ENCODE peak calls at places on chromosomes 13 and 19, in six cellular contexts. B is fibroblast of the conjunctiva; D is NCI-H1105; A is CD4-positive, CD25-positive, alpha-beta regulatory T cell; J is stimulated activated CD4-positive, alpha-beta T cell treated with anti-CD3 and anti-CD28 coated beads, Interleukin-1b, Interleukin-23, amount 100 ng/mL, for 4 hours; P is NCI-H774. G is an unnamed sample.

GRCh38 chr13:26968431-26969335 is 202.9 kb downstream of the USP12 start:
- DNase-seq in B (no peak), D (no peak), A (no peak), J (no peak), P (no peak), G (no peak)

GRCh38 chr13:31012285-31013024 is 80.0 kb downstream of the TEX26 start:
- DNase-seq in B (peak; percentile 14), D (no peak), A (no peak), J (no peak), P (no peak), G (no peak)

GRCh38 chr19:35755160-35755549 is 1.7 kb downstream of the HSPB6 start:
- DNase-seq in B (no peak), D (no peak), A (no peak), J (no peak), P (no peak), G (no peak)

GRCh38 chr13:20465218-20465879 is 60.3 kb downstream of the CRYL1 start:
- DNase-seq in B (no peak), D (no peak), A (no peak), J (no peak), P (no peak), G (no peak)

GRCh38 chr13:45194081-45194939 is 6.5 kb downstream of the KCTD4 start:
- DNase-seq in B (peak; percentile 63), D (no peak), A (no peak), J (no peak), P (no peak), G (no peak)

GRCh38 chr13:29522044-29522685 is 73.3 kb downstream of the SLC7A1 start:
- DNase-seq in B (peak; percentile 94), D (no peak), A (no peak), J (no peak), P (no peak), G (no peak)

GRCh38 chr19:33301900-33302174 is 497 bp downstream of the CEBPA start:
- DNase-seq in B (no peak), D (no peak), A (no peak), J (no peak), P (no peak), G (no peak)

GRCh38 chr19:55116232-55117062 is 990 bp downstream of the PPP1R12C start:
- DNase-seq in B (peak; percentile 46), D (no peak), A (peak; percentile 41), J (no peak), P (no peak), G (peak; percentile 41)

GRCh38 chr13:32426981-32427851 is 714 bp downstream of the N4BP2L1 start:
- DNase-seq in B (no peak), D (peak; percentile 27), A (peak; percentile 64), J (peak; percentile 26), P (no peak), G (peak; percentile 73)

GRCh38 chr19:38665950-38666661 is 18.7 kb downstream of the ACTN4 start:
- DNase-seq in B (no peak), D (no peak), A (no peak), J (no peak), P (no peak), G (no peak)

G was measured in NCI-H748 treated with DMSO at 0.1 percent for 48 hours.